ENCODE peak calls at places on chromosomes 6 and 20, in five cellular contexts. A, E, S, L and Z are unnamed samples.

GRCh38 chr6:160030103-160030502 is 61.2 kb downstream of the IGF2R start:
- DNase-seq in A (no peak), E (peak; percentile 95), S (peak; percentile 81), L (peak; percentile 90), Z (peak; percentile 49)

GRCh38 chr6:91669904-91670295 is 1083.0 kb upstream of the MAP3K7 start:
- DNase-seq in A (no peak), E (no peak), S (no peak), L (no peak), Z (no peak)

GRCh38 chr6:121297699-121298098 is 36.6 kb downstream of the TBC1D32 start:
- DNase-seq in A (no peak), E (no peak), S (no peak), L (no peak), Z (no peak)

GRCh38 chr6:39882567-39882953 is 51.7 kb downstream of the MOCS1 start:
- DNase-seq in A (no peak), E (peak; percentile 98), S (peak; percentile 79), L (peak; percentile 51), Z (no peak)

GRCh38 chr20:59667981-59668515 is 63.7 kb downstream of the PHACTR3 start:
- DNase-seq in A (no peak), E (no peak), S (no peak), L (no peak), Z (no peak)

GRCh38 chr20:24998631-24999445 is 6.3 kb upstream of the APMAP start:
- DNase-seq in A (no peak), E (no peak), S (no peak), L (no peak), Z (peak; percentile 1)

GRCh38 chr6:74044417-74045096 is 348.6 kb downstream of the CD109 start:
- DNase-seq in A (no peak), E (peak; percentile 51), S (no peak), L (no peak), Z (no peak)

GRCh38 chr6:28896505-28897392 is 27.0 kb downstream of the TRIM27 start:
- DNase-seq in A (peak; percentile 78), E (peak; percentile 45), S (peak; percentile 60), L (peak; percentile 44), Z (peak; percentile 65)

GRCh38 chr6:26232950-26233607 is 131.9 kb upstream of the BTN3A2 start:
- DNase-seq in A (peak; percentile 16), E (no peak), S (no peak), L (no peak), Z (peak; percentile 59)

GRCh38 chr6:145829950-145830349 is 15.4 kb upstream of the FBXO30 start:
- DNase-seq in A (no peak), E (no peak), S (no peak), L (no peak), Z (no peak)

GRCh38 chr20:37528442-37529213 is 952 bp upstream of the BLCAP start:
- DNase-seq in A (no peak), E (no peak), S (no peak), L (no peak), Z (no peak)

GRCh38 chr6:20238688-20239587 is 26.7 kb upstream of the MBOAT1 start:
- DNase-seq in A (no peak), E (no peak), S (no peak), L (no peak), Z (no peak)

GRCh38 chr6:52365871-52366540 is 4.1 kb downstream of the PAQR8 start:
- DNase-seq in A (no peak), E (no peak), S (no peak), L (no peak), Z (no peak)

GRCh38 chr6:11381801-11382513 is 149.5 kb upstream of the NEDD9 start:
- DNase-seq in A (no peak), E (no peak), S (peak; percentile 31), L (no peak), Z (no peak)

GRCh38 chr6:3919130-3919628 is 70.0 kb downstream of the FAM50B start:
- DNase-seq in A (no peak), E (no peak), S (no peak), L (peak; percentile 57), Z (no peak)

GRCh38 chr6:90701146-90701781 is 114.4 kb upstream of the MAP3K7 start:
- DNase-seq in A (peak; percentile 9), E (no peak), S (no peak), L (no peak), Z (no peak)

GRCh38 chr6:159092631-159093030 is 47.8 kb upstream of the TAGAP start:
- DNase-seq in A (no peak), E (no peak), S (no peak), L (no peak), Z (no peak)

GRCh38 chr6:73632346-73632745 is 21.4 kb downstream of the SLC17A5 start:
- DNase-seq in A (no peak), E (no peak), S (no peak), L (no peak), Z (no peak)

GRCh38 chr6:142485256-142485655 is 183.4 kb downstream of the ADGRG6 start:
- DNase-seq in A (no peak), E (no peak), S (no peak), L (no peak), Z (no peak)

GRCh38 chr20:24543741-24544140 is 74.3 kb downstream of the SYNDIG1 start:
- DNase-seq in A (no peak), E (no peak), S (no peak), L (no peak), Z (no peak)

GRCh38 chr6:110621061-110621460 is 144.6 kb upstream of the SLC22A16 start:
- DNase-seq in A (no peak), E (no peak), S (no peak), L (no peak), Z (no peak)

GRCh38 chr6:82097676-82098075 is 149.9 kb downstream of the IBTK start:
- DNase-seq in A (no peak), E (no peak), S (no peak), L (no peak), Z (no peak)

GRCh38 chr6:154223296-154223695 is 133.3 kb downstream of the IPCEF1 start:
- DNase-seq in A (no peak), E (no peak), S (no peak), L (no peak), Z (no peak)

GRCh38 chr6:105317607-105318533 is 85.0 kb downstream of the PREP start:
- DNase-seq in A (no peak), E (no peak), S (no peak), L (no peak), Z (no peak)

GRCh38 chr6:17103715-17104114 is 1.9 kb downstream of the STMND1 start:
- DNase-seq in A (no peak), E (no peak), S (no peak), L (no peak), Z (no peak)

GRCh38 chr6:38688579-38689087 is 14.3 kb downstream of the GLO1 start:
- DNase-seq in A (no peak), E (no peak), S (no peak), L (no peak), Z (no peak)

GRCh38 chr6:26044140-26045045 is 42.8 kb upstream of the HFE start:
- DNase-seq in A (no peak), E (peak; percentile 33), S (no peak), L (peak; percentile 44), Z (peak; percentile 59)

DNA sequence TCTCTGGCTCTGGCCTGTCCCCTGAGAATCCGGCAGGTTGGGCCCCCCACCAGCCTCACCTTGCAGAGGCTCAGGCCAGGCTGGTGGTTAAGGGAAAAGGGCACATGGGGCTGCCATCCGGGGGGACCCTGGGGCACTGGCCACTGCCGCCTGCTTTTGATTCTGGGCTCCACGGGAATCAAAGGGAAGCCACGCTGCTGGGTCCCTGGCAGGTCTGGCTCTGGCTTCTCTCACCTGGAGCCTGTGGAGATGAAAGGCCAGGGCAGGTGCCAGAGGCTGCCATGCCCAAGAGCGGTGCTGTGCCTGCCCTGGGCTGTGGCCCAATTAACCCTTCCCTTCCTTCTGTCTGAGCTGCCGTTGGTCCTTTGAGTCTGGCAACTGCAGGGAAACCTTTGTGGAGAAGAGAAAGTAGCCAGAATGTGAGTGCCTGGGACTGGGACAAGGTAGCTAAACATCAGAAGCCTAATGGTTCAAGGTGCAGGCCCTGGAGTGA is 9.4 kb upstream of the CDH22 start:
- DNase-seq in A (no peak), E (no peak), S (no peak), L (no peak), Z (no peak)
- H3K27me3 ChIP-seq in A (peaks cover 38% of the 10 kb centered on the region), E (peaks cover 48% of the 10 kb centered on the region), S (no peaks in the 10 kb centered on the region), L (peaks cover 98% of the 10 kb centered on the region), Z (peaks cover 8% of the 10 kb centered on the region)

GRCh38 chr20:21396921-21397340 is 395 bp downstream of the NKX2-4 start:
- DNase-seq in A (no peak), E (no peak), S (no peak), L (no peak), Z (peak; percentile 30)
- H3K27me3 ChIP-seq in A (no peaks in the 10 kb centered on the region), E (peaks cover 85% of the 10 kb centered on the region), S (peaks cover 4% of the 10 kb centered on the region), L (peaks cover 100% of the 10 kb centered on the region), Z (peaks cover 98% of the 10 kb centered on the region)

GRCh38 chr20:57633945-57634491 is 13.8 kb upstream of the ZBP1 start:
- DNase-seq in A (no peak), E (no peak), S (no peak), L (no peak), Z (no peak)
- H3K27me3 ChIP-seq in A (peaks cover 15% of the 10 kb centered on the region), E (no peaks in the 10 kb centered on the region), S (no peaks in the 10 kb centered on the region), L (peaks cover 33% of the 10 kb centered on the region), Z (peaks cover 25% of the 10 kb centered on the region)

DNA sequence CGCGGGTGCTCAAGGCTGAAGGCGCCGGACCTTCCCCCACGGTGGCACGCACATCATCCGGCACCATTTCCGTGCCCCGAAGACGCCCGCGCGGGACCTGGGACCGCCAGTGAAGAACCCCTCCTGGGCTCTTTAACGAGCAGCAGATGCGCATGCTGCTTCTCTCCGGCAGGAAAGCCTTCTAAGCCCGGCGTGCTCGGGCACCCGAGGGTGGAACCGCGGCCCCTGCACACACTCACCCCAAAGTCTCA is 220 bp downstream of the FOXQ1 start:
- DNase-seq in A (no peak), E (no peak), S (no peak), L (no peak), Z (no peak)
- H3K27me3 ChIP-seq in A (no peaks in the 10 kb centered on the region), E (peaks cover 69% of the 10 kb centered on the region), S (peaks cover 6% of the 10 kb centered on the region), L (peaks cover 95% of the 10 kb centered on the region), Z (peaks cover 69% of the 10 kb centered on the region)

DNA sequence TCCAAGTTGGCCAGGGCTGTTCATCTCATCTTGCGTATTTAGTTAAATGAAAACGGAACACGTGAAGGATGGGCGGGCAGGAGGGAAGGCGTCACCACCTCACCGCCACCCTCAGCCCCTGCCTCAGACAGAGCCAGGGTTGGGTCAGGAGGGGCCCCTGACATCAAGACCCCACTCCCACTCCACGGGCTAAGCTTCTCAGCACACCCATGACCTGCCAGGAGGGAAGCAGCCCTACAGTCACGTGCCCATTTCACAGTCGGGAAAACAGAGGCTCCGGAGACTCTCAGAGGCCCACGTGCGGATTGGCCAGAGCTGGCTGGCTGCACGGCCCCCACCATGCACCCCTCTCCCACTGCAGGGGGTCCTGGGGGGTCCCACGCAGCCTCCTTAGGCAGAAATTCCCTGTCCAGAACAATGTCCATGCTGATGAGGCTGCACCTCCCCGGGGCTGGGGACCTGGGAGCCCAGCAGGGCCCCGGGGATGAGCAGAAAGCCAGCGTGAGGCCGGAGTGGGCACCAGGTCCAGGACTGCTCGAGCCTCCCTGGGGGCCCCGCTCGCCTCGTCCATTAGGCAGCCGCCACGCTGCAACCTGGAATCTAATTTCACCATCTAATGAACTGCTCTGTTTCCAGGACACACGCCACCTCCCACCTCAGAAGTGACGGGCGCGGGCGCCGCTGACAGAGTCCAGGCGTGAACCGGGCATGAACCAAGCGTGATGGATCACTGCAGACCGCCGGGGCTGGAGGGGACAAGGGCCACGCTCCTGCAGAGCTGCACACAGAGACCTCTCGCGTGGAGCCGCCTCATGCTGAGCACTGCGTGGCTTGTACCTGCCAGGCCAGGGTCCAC is 15.8 kb downstream of the KCNQ2 start:
- DNase-seq in A (no peak), E (no peak), S (no peak), L (peak; percentile 70), Z (peak; percentile 91)
- H3K27me3 ChIP-seq in A (peaks cover 32% of the 10 kb centered on the region), E (peaks cover 14% of the 10 kb centered on the region), S (no peaks in the 10 kb centered on the region), L (peaks cover 87% of the 10 kb centered on the region), Z (peaks cover 14% of the 10 kb centered on the region)